ENCODE peak calls at places on chromosomes 11 and 22, in eight cellular contexts. One of them, this sample, is unnamed.

GRCh38 chr11:72598901-72599300 is 75.3 kb downstream of the PDE2A start:
- DNase-seq in pancreas: no peak
- DNase-seq in fibroblast of mammary gland: peak
- DNase-seq in SK-N-SH: peak
- DNase-seq in PC-3: peak
- DNase-seq in bronchial epithelial cell: no peak
- DNase-seq in spleen: no peak
- DNase-seq in GM23338: peak
- DNase-seq in this sample: peak

GRCh38 chr11:8068605-8069221 is 12.3 kb upstream of the TUB start:
- DNase-seq in pancreas: peak
- DNase-seq in fibroblast of mammary gland: peak
- DNase-seq in SK-N-SH: peak
- DNase-seq in PC-3: peak
- DNase-seq in bronchial epithelial cell: no peak
- DNase-seq in spleen: peak
- DNase-seq in GM23338: no peak
- DNase-seq in this sample: peak

GRCh38 chr11:128481135-128481534 is 106.2 kb downstream of the ETS1 start:
- DNase-seq in pancreas: no peak
- DNase-seq in fibroblast of mammary gland: peak
- DNase-seq in SK-N-SH: no peak
- DNase-seq in PC-3: no peak
- DNase-seq in bronchial epithelial cell: no peak
- DNase-seq in spleen: no peak
- DNase-seq in GM23338: no peak
- DNase-seq in this sample: peak

GRCh38 chr11:65170058-65170534 is at the start of gene SPDYC:
- DNase-seq in pancreas: no peak
- DNase-seq in fibroblast of mammary gland: no peak
- DNase-seq in SK-N-SH: no peak
- DNase-seq in PC-3: no peak
- DNase-seq in bronchial epithelial cell: no peak
- DNase-seq in spleen: peak
- DNase-seq in GM23338: peak
- DNase-seq in this sample: no peak

GRCh38 chr11:69588270-69588669 is 52.7 kb upstream of the CCND1 start:
- DNase-seq in pancreas: no peak
- DNase-seq in fibroblast of mammary gland: peak
- DNase-seq in SK-N-SH: no peak
- DNase-seq in PC-3: peak
- DNase-seq in bronchial epithelial cell: peak
- DNase-seq in spleen: no peak
- DNase-seq in GM23338: peak
- DNase-seq in this sample: peak

GRCh38 chr11:103682318-103683184 is 353.9 kb upstream of the DDI1 start:
- DNase-seq in pancreas: peak
- DNase-seq in fibroblast of mammary gland: peak
- DNase-seq in SK-N-SH: peak
- DNase-seq in PC-3: peak
- DNase-seq in bronchial epithelial cell: peak
- DNase-seq in spleen: no peak
- DNase-seq in GM23338: peak
- DNase-seq in this sample: peak

GRCh38 chr22:22546490-22546889 is 12.6 kb downstream of the PRAME start:
- DNase-seq in pancreas: no peak
- DNase-seq in fibroblast of mammary gland: no peak
- DNase-seq in SK-N-SH: no peak
- DNase-seq in PC-3: no peak
- DNase-seq in bronchial epithelial cell: peak
- DNase-seq in spleen: no peak
- DNase-seq in GM23338: no peak
- DNase-seq in this sample: peak

GRCh38 chr11:20027546-20028014 is 132.7 kb downstream of the DBX1 start:
- DNase-seq in pancreas: no peak
- DNase-seq in fibroblast of mammary gland: no peak
- DNase-seq in SK-N-SH: no peak
- DNase-seq in PC-3: no peak
- DNase-seq in bronchial epithelial cell: no peak
- DNase-seq in spleen: no peak
- DNase-seq in GM23338: no peak
- DNase-seq in this sample: no peak

GRCh38 chr11:6812391-6813005 is 13.0 kb upstream of the OR6A2 start:
- DNase-seq in pancreas: no peak
- DNase-seq in fibroblast of mammary gland: peak
- DNase-seq in SK-N-SH: peak
- DNase-seq in PC-3: peak
- DNase-seq in bronchial epithelial cell: peak
- DNase-seq in spleen: no peak
- DNase-seq in GM23338: peak
- DNase-seq in this sample: peak

GRCh38 chr11:118640332-118641154 is 33.1 kb downstream of the PHLDB1 start:
- DNase-seq in pancreas: no peak
- DNase-seq in fibroblast of mammary gland: no peak
- DNase-seq in SK-N-SH: peak
- DNase-seq in PC-3: peak
- DNase-seq in bronchial epithelial cell: no peak
- DNase-seq in spleen: no peak
- DNase-seq in GM23338: peak
- DNase-seq in this sample: no peak

GRCh38 chr22:48379371-48379770 is 1448.3 kb downstream of the BRD1 start:
- DNase-seq in pancreas: no peak
- DNase-seq in fibroblast of mammary gland: no peak
- DNase-seq in SK-N-SH: no peak
- DNase-seq in PC-3: no peak
- DNase-seq in bronchial epithelial cell: no peak
- DNase-seq in spleen: no peak
- DNase-seq in GM23338: no peak
- DNase-seq in this sample: no peak

GRCh38 chr11:30392221-30392784 is 69.4 kb downstream of the ARL14EP start:
- DNase-seq in pancreas: no peak
- DNase-seq in fibroblast of mammary gland: no peak
- DNase-seq in SK-N-SH: no peak
- DNase-seq in PC-3: no peak
- DNase-seq in bronchial epithelial cell: no peak
- DNase-seq in spleen: no peak
- DNase-seq in GM23338: no peak
- DNase-seq in this sample: peak

GRCh38 chr11:66725114-66725513 is 3.9 kb downstream of the SPTBN2 start:
- DNase-seq in pancreas: no peak
- DNase-seq in fibroblast of mammary gland: no peak
- DNase-seq in SK-N-SH: no peak
- DNase-seq in PC-3: no peak
- DNase-seq in bronchial epithelial cell: no peak
- DNase-seq in spleen: no peak
- DNase-seq in GM23338: no peak
- DNase-seq in this sample: no peak

GRCh38 chr11:62487698-62488551 is 58.7 kb downstream of the AHNAK start:
- DNase-seq in pancreas: no peak
- DNase-seq in fibroblast of mammary gland: no peak
- DNase-seq in SK-N-SH: no peak
- DNase-seq in PC-3: no peak
- DNase-seq in bronchial epithelial cell: no peak
- DNase-seq in spleen: no peak
- DNase-seq in GM23338: no peak
- DNase-seq in this sample: peak

GRCh38 chr11:73200256-73200655 is 17.8 kb upstream of the P2RY2 start:
- DNase-seq in pancreas: no peak
- DNase-seq in fibroblast of mammary gland: no peak
- DNase-seq in SK-N-SH: no peak
- DNase-seq in PC-3: peak
- DNase-seq in bronchial epithelial cell: peak
- DNase-seq in spleen: no peak
- DNase-seq in GM23338: peak
- DNase-seq in this sample: peak

GRCh38 chr11:100863080-100863581 is 176.0 kb downstream of the ARHGAP42 start:
- DNase-seq in pancreas: no peak
- DNase-seq in fibroblast of mammary gland: peak
- DNase-seq in SK-N-SH: no peak
- DNase-seq in PC-3: peak
- DNase-seq in bronchial epithelial cell: peak
- DNase-seq in spleen: no peak
- DNase-seq in GM23338: peak
- DNase-seq in this sample: peak

GRCh38 chr11:12599408-12600143 is 74.6 kb upstream of the TEAD1 start:
- DNase-seq in pancreas: peak
- DNase-seq in fibroblast of mammary gland: peak
- DNase-seq in SK-N-SH: no peak
- DNase-seq in PC-3: peak
- DNase-seq in bronchial epithelial cell: peak
- DNase-seq in spleen: peak
- DNase-seq in GM23338: peak
- DNase-seq in this sample: no peak

DNA sequence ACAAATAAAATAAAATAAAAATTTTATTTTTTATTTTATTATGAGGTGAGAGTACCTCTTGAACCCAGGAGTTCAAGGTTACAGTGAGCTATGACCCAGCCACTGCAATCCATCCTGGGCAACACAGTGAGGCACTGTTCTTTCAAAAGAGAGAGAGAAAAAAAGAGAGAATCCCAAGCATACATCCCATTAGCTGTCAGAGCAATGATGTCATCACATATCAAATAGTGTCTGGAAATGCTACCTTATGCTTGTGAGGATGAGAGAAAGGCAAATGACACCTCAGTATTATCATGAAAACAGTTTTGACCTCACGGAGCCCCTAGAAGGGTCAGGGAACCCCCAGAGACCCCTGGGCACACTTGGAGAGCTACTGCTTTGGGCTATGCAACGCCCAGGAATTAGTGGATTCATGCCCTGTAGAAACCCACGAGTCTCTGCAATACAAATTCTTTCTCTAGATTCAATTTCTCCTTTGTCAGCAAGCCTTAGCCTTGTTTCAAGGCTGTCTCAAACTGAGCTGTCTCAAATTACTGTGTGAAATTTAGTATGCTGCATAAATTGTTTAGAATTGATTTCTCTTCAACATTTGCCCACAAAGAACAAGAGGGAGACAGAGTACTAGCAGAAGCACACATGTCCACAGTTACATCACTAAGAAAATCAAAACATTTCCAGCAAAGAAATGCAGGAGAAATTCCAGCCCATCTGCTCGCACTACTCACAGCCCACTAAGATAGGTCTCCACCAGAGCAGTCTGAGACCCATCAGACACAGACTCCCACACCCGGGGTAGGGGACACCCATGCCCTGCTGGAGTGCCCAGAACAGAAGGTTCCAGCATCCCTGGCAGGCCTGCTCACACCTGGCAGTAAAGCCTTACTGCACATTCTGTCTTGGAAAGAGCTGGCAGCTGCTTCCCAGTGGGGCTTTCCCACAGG is 18.1 kb downstream of the DGCR2 start:
- DNase-seq in pancreas: peak
- DNase-seq in fibroblast of mammary gland: no peak
- DNase-seq in SK-N-SH: no peak
- DNase-seq in PC-3: no peak
- DNase-seq in bronchial epithelial cell: peak
- DNase-seq in spleen: no peak
- DNase-seq in GM23338: no peak
- DNase-seq in this sample: peak
- TF ChIP-seq CTCF in pancreas: no peak
- TF ChIP-seq CTCF in fibroblast of mammary gland: no peak
- TF ChIP-seq CTCF in SK-N-SH: no peak
- TF ChIP-seq CTCF in PC-3: no peak
- TF ChIP-seq CTCF in bronchial epithelial cell: no peak
- TF ChIP-seq CTCF in spleen: no peak
- TF ChIP-seq CTCF in GM23338: no peak
- TF ChIP-seq CTCF in this sample: peak

GRCh38 chr22:31953251-31953650 is 8.9 kb downstream of the YWHAH start:
- DNase-seq in pancreas: no peak
- DNase-seq in fibroblast of mammary gland: no peak
- DNase-seq in SK-N-SH: no peak
- DNase-seq in PC-3: no peak
- DNase-seq in bronchial epithelial cell: no peak
- DNase-seq in spleen: no peak
- DNase-seq in GM23338: no peak
- DNase-seq in this sample: no peak

GRCh38 chr22:31951201-31952093 is 7.1 kb downstream of the YWHAH start:
- DNase-seq in pancreas: no peak
- DNase-seq in fibroblast of mammary gland: no peak
- DNase-seq in SK-N-SH: no peak
- DNase-seq in PC-3: peak
- DNase-seq in bronchial epithelial cell: no peak
- DNase-seq in spleen: peak
- DNase-seq in GM23338: no peak
- DNase-seq in this sample: no peak

GRCh38 chr22:31952094-31952401 is 7.7 kb downstream of the YWHAH start:
- DNase-seq in pancreas: no peak
- DNase-seq in fibroblast of mammary gland: no peak
- DNase-seq in SK-N-SH: peak
- DNase-seq in PC-3: no peak
- DNase-seq in bronchial epithelial cell: no peak
- DNase-seq in spleen: no peak
- DNase-seq in GM23338: no peak
- DNase-seq in this sample: peak

GRCh38 chr22:31950226-31950625 is 5.9 kb downstream of the YWHAH start:
- DNase-seq in pancreas: no peak
- DNase-seq in fibroblast of mammary gland: peak
- DNase-seq in SK-N-SH: no peak
- DNase-seq in PC-3: no peak
- DNase-seq in bronchial epithelial cell: no peak
- DNase-seq in spleen: peak
- DNase-seq in GM23338: no peak
- DNase-seq in this sample: no peak

DNA sequence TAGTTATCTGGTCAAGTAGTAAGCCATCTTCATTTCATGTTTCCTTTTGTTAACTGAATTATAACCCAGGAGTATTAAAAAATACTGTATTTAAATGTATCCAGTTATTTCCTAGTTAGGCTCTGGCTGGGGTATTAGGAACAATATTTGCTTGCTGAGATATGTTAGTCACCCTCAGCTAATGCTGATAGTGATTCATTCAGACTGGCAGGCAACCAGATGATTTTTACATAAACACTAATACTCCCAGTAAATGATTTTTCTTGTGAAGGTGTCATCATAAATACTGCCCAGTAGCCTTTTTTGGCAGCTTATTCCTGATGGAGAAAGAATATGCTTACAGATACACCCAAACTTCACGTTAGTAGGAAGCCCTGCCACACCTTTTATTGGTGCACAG is 8.1 kb downstream of the YWHAH start:
- DNase-seq in pancreas: no peak
- DNase-seq in fibroblast of mammary gland: peak
- DNase-seq in SK-N-SH: no peak
- DNase-seq in PC-3: peak
- DNase-seq in bronchial epithelial cell: peak
- DNase-seq in spleen: no peak
- DNase-seq in GM23338: no peak
- DNase-seq in this sample: peak
- H3K4me3 ChIP-seq in pancreas: no peak
- H3K4me3 ChIP-seq in fibroblast of mammary gland: no peak
- H3K4me3 ChIP-seq in SK-N-SH: no peak
- H3K4me3 ChIP-seq in PC-3: no peak
- H3K4me3 ChIP-seq in bronchial epithelial cell: no peak
- H3K4me3 ChIP-seq in spleen: no peak
- H3K4me3 ChIP-seq in GM23338: no peak
- H3K4me3 ChIP-seq in this sample: no peak

GRCh38 chr22:50174382-50175190 is 4.1 kb downstream of the PANX2 start:
- DNase-seq in pancreas: no peak
- DNase-seq in fibroblast of mammary gland: no peak
- DNase-seq in SK-N-SH: no peak
- DNase-seq in PC-3: no peak
- DNase-seq in bronchial epithelial cell: no peak
- DNase-seq in spleen: peak
- DNase-seq in GM23338: no peak
- DNase-seq in this sample: no peak
- TF ChIP-seq CTCF in pancreas: no peak
- TF ChIP-seq CTCF in fibroblast of mammary gland: no peak
- TF ChIP-seq CTCF in SK-N-SH: no peak
- TF ChIP-seq CTCF in PC-3: no peak
- TF ChIP-seq CTCF in bronchial epithelial cell: no peak
- TF ChIP-seq CTCF in spleen: no peak
- TF ChIP-seq CTCF in GM23338: no peak
- TF ChIP-seq CTCF in this sample: no peak

GRCh38 chr11:35338928-35339327 is 80.4 kb downstream of the SLC1A2 start:
- DNase-seq in pancreas: no peak
- DNase-seq in fibroblast of mammary gland: peak
- DNase-seq in SK-N-SH: no peak
- DNase-seq in PC-3: no peak
- DNase-seq in bronchial epithelial cell: no peak
- DNase-seq in spleen: no peak
- DNase-seq in GM23338: no peak
- DNase-seq in this sample: no peak
- H3K4me3 ChIP-seq in pancreas: no peak
- H3K4me3 ChIP-seq in fibroblast of mammary gland: no peak
- H3K4me3 ChIP-seq in SK-N-SH: no peak
- H3K4me3 ChIP-seq in PC-3: no peak
- H3K4me3 ChIP-seq in bronchial epithelial cell: no peak
- H3K4me3 ChIP-seq in spleen: no peak
- H3K4me3 ChIP-seq in GM23338: no peak
- H3K4me3 ChIP-seq in this sample: no peak

This sample was measured in choroid plexus epithelial cell.